ENCODE peak calls at places on chromosomes 11 and 22, in five cellular contexts. B is spleen, L is stomach, D is ovary, K is tibial nerve. C is an unnamed sample.

GRCh38 chr22:33986954-33987353 is 66.7 kb upstream of the LARGE1 start:
- DNase-seq in D (no peak), B (no peak), K (no peak), L (no peak), C (no peak)

GRCh38 chr11:133078591-133079179 is 453.6 kb downstream of the OPCML start:
- DNase-seq in L (peak), B (no peak), K (no peak), D (no peak), C (no peak)

GRCh38 chr22:25358421-25359170 is 139.2 kb downstream of the CRYBB2 start:
- DNase-seq in B (peak), D (no peak), K (no peak), L (no peak), C (no peak)

GRCh38 chr11:111765320-111765983 is 737 bp downstream of the PPP2R1B start:
- DNase-seq in L (no peak), D (no peak), B (no peak), K (no peak), C (no peak)

GRCh38 chr22:37218771-37219411 is 6.6 kb upstream of the SSTR3 start:
- DNase-seq in K (no peak), B (peak), L (no peak), D (no peak), C (no peak)

GRCh38 chr11:61967924-61968757 is 707 bp upstream of the FTH1 start:
- DNase-seq in B (peak), L (peak), D (no peak), K (no peak), C (no peak)

GRCh38 chr11:86141645-86142569 is 73.0 kb upstream of the PICALM start:
- DNase-seq in B (no peak), K (no peak), D (no peak), L (no peak), C (no peak)

GRCh38 chr11:5689551-5689983 is at the start of gene TRIM22:
- DNase-seq in L (peak), B (no peak), D (peak), K (no peak), C (no peak)

GRCh38 chr22:22892096-22893052 is 4.8 kb downstream of the IGLL5 start:
- DNase-seq in K (no peak), D (no peak), B (no peak), L (no peak), C (no peak)

GRCh38 chr11:3947084-3947483 is 91.6 kb downstream of the STIM1 start:
- DNase-seq in K (no peak), L (no peak), D (no peak), B (no peak), C (no peak)

GRCh38 chr11:126225266-126225665 is 13.7 kb downstream of the FAM118B start:
- DNase-seq in K (no peak), B (no peak), L (no peak), D (no peak), C (no peak)

GRCh38 chr11:97361812-97362378 is 972.1 kb downstream of the JRKL start:
- DNase-seq in B (no peak), D (no peak), L (no peak), K (no peak), C (no peak)

GRCh38 chr11:35477871-35478270 is 47.5 kb downstream of the PAMR1 start:
- DNase-seq in K (no peak), D (no peak), L (no peak), B (no peak), C (no peak)

GRCh38 chr11:16001899-16002426 is 354.4 kb downstream of the SOX6 start:
- DNase-seq in D (no peak), L (peak), B (no peak), K (no peak), C (no peak)

GRCh38 chr11:76380161-76380976 is 563 bp downstream of the THAP12 start:
- DNase-seq in K (no peak), L (no peak), D (no peak), B (peak), C (no peak)

GRCh38 chr11:128105950-128106349 is 481.4 kb downstream of the ETS1 start:
- DNase-seq in D (no peak), L (no peak), K (no peak), B (no peak), C (no peak)

GRCh38 chr11:92141725-92142124 is 82.9 kb upstream of the FAT3 start:
- DNase-seq in K (no peak), L (no peak), D (no peak), B (no peak), C (no peak)

GRCh38 chr22:32042924-32043323 is at the start of gene SLC5A1:
- DNase-seq in K (no peak), B (no peak), L (peak), D (no peak), C (no peak)

GRCh38 chr11:121741954-121742361 is 289.2 kb upstream of the SORL1-AS1 start:
- DNase-seq in D (peak), B (no peak), K (peak), L (no peak), C (no peak)

GRCh38 chr22:34845391-34845790 is 220.6 kb upstream of the ISX start:
- DNase-seq in D (no peak), L (no peak), B (no peak), K (no peak), C (no peak)

GRCh38 chr11:86798988-86799387 is 1.4 kb upstream of the PRSS23 start:
- DNase-seq in B (no peak), L (no peak), K (no peak), D (no peak), C (no peak)

GRCh38 chr22:41092847-41093371 is 517 bp downstream of the EP300 start:
- DNase-seq in L (peak), B (peak), K (no peak), D (no peak), C (no peak)

GRCh38 chr11:113401718-113402117 is 14.1 kb downstream of the ANKK1 start:
- DNase-seq in B (no peak), L (peak), D (no peak), K (no peak), C (no peak)

GRCh38 chr11:119567667-119568582 is 145.0 kb upstream of the THY1 start:
- DNase-seq in D (no peak), B (no peak), K (no peak), L (no peak), C (no peak)

GRCh38 chr11:112694813-112695212 is 266.4 kb upstream of the NCAM1 start:
- DNase-seq in D (no peak), B (no peak), L (no peak), K (no peak), C (no peak)

GRCh38 chr22:49880281-49880680 is 26.6 kb downstream of the ZBED4 start:
- DNase-seq in D (no peak), B (peak), K (no peak), L (no peak), C (no peak)

GRCh38 chr11:10657308-10658271 is 36.0 kb downstream of the IRAG1 start:
- DNase-seq in K (no peak), D (no peak), L (no peak), B (no peak), C (no peak)

GRCh38 chr11:64384981-64385952 is 26.3 kb downstream of the RPS6KA4 start:
- DNase-seq in K (no peak), L (no peak), D (no peak), B (no peak), C (no peak)

GRCh38 chr11:100890779-100891178 is 203.7 kb downstream of the ARHGAP42 start:
- DNase-seq in L (no peak), D (no peak), K (no peak), B (no peak), C (no peak)

GRCh38 chr11:27471588-27472397 is 797 bp downstream of the LGR4 start:
- DNase-seq in K (no peak), L (peak), B (peak), D (peak), C (no peak)

GRCh38 chr11:130874955-130875531 is 41.2 kb downstream of the SNX19 start:
- DNase-seq in L (no peak), K (no peak), B (no peak), D (no peak), C (no peak)

GRCh38 chr22:30877662-30878515 is 90.7 kb downstream of the MORC2 start:
- DNase-seq in B (peak), L (no peak), D (no peak), K (no peak), C (no peak)

GRCh38 chr11:11782532-11783110 is 59.2 kb upstream of the USP47 start:
- DNase-seq in L (peak), K (no peak), B (no peak), D (no peak), C (no peak)

GRCh38 chr11:84165139-84165538 is 879.0 kb upstream of the CCDC90B start:
- DNase-seq in L (no peak), K (no peak), D (no peak), B (no peak), C (no peak)

DNA sequence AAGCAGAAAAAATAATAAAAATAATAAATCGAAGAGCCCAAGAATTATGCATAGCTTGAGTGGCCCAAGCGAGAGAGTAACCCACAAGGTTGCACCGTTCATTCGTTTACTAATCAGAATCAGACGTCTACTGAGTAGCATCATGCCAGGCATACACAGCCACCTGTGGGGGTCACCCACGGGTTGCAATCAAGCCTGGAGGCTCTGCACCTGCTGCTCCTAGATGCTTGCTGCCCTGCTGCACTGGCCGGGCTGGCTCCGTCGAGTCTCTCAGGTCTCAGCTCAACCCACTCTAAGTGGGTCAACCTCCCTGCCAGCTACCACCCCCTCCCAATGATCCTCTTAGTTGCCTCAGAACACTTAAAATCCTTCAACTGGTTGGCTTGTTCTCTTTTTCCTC is 2.0 kb upstream of the TESMIN start:
- DNase-seq in B (no peak), K (no peak), L (no peak), D (no peak), C (no peak)
- TF ChIP-seq CTCF in B (no peak), K (no peak), L (no peak), D (no peak), C (no peak)

DNA sequence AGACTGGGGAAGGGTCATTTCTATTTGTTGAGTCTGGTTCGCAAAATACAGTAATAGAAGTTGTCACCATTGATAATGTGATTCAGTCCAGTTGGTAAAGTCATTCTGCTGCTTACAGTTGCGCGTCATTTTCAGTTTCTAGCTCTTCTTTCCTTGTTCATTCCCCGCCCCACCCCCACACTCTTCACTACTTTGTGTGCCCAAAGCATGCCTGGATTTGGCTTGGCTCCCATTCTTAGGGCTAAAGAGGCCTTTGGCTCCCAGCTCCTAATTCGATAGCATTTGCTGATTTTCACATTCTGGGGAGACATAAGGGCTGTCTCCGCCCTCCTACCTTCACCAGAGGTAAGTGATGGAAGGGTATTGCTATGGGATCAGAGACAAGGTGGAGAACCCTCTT is 43.0 kb downstream of the CECR2 start:
- DNase-seq in D (no peak), K (no peak), L (no peak), B (no peak), C (no peak)
- H3K27ac ChIP-seq in D (no peak), K (no peak), L (no peak), B (no peak), C (no peak)

GRCh38 chr11:72703281-72704008 is 29.2 kb upstream of the PDE2A start:
- DNase-seq in L (no peak), K (peak), B (no peak), D (peak), C (no peak)

GRCh38 chr11:72705442-72706365 is 31.5 kb upstream of the PDE2A start:
- DNase-seq in D (no peak), K (no peak), L (no peak), B (no peak), C (no peak)

GRCh38 chr11:72702842-72703241 is 28.6 kb upstream of the PDE2A start:
- DNase-seq in B (no peak), K (no peak), D (peak), L (no peak), C (no peak)

GRCh38 chr11:72704783-72705287 is 30.6 kb upstream of the PDE2A start:
- DNase-seq in D (no peak), L (no peak), B (no peak), K (no peak), C (no peak)

DNA sequence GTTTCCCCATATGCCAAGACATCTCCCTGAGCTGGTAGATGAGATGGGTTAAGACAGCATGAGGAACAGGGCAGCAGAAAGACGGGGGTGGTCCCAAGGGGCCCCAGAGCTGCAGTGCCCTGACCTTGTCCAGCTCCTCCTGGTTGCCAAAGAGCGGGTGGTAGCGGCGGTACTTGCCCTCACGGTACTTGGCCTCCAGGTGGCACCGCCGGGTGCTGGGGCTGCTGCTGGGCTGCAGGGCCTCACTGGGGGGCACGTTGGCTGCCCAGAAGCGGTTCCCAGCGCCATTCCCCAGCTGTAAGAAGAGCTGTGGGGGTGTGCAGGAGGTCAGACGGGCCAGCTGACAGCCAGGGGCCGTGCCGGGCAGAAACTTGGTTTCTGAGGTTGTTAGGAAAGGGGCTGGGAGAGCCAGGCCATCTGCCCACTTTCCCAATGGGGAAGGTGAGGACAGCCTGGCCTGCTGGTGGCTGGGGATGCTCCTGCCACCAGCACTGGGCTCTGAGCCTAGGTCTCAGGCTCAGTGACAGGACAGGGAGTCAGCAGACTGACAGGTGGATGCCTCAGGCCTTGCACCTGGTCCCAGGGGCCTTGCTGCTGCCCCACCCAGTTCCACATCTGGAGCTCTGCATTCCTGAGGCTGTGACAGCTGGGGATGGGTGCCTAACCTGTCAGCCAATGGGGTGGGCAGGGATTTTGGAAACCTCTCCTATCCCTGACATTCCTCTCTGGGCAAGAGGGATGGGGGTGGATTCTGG is 30.0 kb upstream of the PDE2A start:
- DNase-seq in D (peak), L (no peak), K (no peak), B (no peak), C (no peak)
- TF ChIP-seq POLR2A in D (no peak), L (no peak), K (no peak), B (no peak), C (no peak)

GRCh38 chr11:45247433-45247832 is 38.7 kb downstream of the SYT13 start:
- DNase-seq in L (no peak), D (no peak), K (no peak), B (no peak), C (no peak)
- TF ChIP-seq CTCF in L (no peak), D (no peak), K (no peak), B (no peak), C (no peak)

GRCh38 chr22:29308791-29309262 is 2.4 kb downstream of the GAS2L1 start:
- DNase-seq in K (no peak), L (no peak), D (peak), B (no peak), C (no peak)

GRCh38 chr22:29308148-29308790 is 1.8 kb downstream of the GAS2L1 start:
- DNase-seq in L (no peak), B (no peak), K (no peak), D (peak), C (no peak)

GRCh38 chr22:29306175-29306829 is at the start of gene GAS2L1:
- DNase-seq in D (peak), K (peak), L (peak), B (peak), C (no peak)

GRCh38 chr22:29306830-29307657 is 594 bp downstream of the GAS2L1 start:
- DNase-seq in D (peak), L (peak), B (peak), K (peak), C (no peak)

DNA sequence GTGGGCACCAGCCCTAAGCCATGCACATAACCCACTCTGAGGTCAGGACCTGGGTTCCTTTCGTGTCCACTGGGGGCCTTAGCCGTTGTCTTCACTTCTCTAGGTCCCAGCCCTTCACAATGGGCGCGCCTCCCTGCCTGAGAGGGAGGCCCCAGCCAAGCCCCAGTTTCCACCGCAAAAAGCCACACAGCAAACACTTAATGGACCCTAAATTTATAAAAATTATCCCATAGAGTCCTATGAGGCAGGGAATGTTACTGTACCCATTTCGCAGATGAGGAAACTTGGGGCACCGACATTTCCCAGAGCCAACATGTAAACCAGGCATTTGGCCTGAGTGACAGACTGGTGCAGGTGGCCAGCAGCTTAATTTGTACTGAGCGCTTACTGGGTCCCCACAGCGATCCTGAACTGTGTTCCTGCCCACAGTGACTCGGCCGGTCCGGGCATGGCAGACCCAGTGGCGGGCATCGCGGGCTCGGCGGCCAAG is 1.3 kb downstream of the GAS2L1 start:
- DNase-seq in B (no peak), K (no peak), L (no peak), D (no peak), C (no peak)
- H3K27ac ChIP-seq in B (peak), K (peak), L (peak), D (peak), C (peak)

GRCh38 chr22:42889290-42889689 is 32.2 kb upstream of the ARFGAP3 start:
- DNase-seq in B (no peak), K (no peak), L (no peak), D (no peak), C (no peak)
- TF ChIP-seq POLR2A in B (no peak), K (no peak), L (no peak), D (no peak), C (no peak)

GRCh38 chr11:107970049-107970448 is 38.6 kb upstream of the CUL5 start:
- DNase-seq in L (no peak), K (no peak), D (no peak), B (no peak), C (no peak)

GRCh38 chr11:107973641-107974040 is 35.1 kb upstream of the CUL5 start:
- DNase-seq in B (no peak), K (no peak), L (no peak), D (no peak), C (no peak)

GRCh38 chr11:107969219-107969618 is 39.5 kb upstream of the CUL5 start:
- DNase-seq in K (no peak), B (no peak), L (no peak), D (no peak), C (no peak)
- TF ChIP-seq CTCF in K (no peak), B (no peak), L (no peak), D (no peak), C (no peak)

GRCh38 chr11:71201231-71201630 is 51.1 kb downstream of the SHANK2 start:
- DNase-seq in B (peak), K (no peak), L (no peak), D (no peak), C (no peak)
- H3K27ac ChIP-seq in B (no peak), K (no peak), L (no peak), D (no peak), C (no peak)

GRCh38 chr11:67629386-67630229 is at the start of gene NUDT8:
- DNase-seq in B (peak), K (peak), L (peak), D (peak), C (no peak)

GRCh38 chr11:67628710-67629385 is 889 bp downstream of the NUDT8 start:
- DNase-seq in D (peak), K (no peak), B (no peak), L (no peak), C (no peak)

GRCh38 chr11:67627394-67627787 is 2.3 kb downstream of the NUDT8 start:
- DNase-seq in K (no peak), B (peak), D (no peak), L (no peak), C (no peak)

GRCh38 chr11:67627788-67628624 is 1.7 kb downstream of the NUDT8 start:
- DNase-seq in B (peak), K (no peak), L (no peak), D (no peak), C (no peak)

DNA sequence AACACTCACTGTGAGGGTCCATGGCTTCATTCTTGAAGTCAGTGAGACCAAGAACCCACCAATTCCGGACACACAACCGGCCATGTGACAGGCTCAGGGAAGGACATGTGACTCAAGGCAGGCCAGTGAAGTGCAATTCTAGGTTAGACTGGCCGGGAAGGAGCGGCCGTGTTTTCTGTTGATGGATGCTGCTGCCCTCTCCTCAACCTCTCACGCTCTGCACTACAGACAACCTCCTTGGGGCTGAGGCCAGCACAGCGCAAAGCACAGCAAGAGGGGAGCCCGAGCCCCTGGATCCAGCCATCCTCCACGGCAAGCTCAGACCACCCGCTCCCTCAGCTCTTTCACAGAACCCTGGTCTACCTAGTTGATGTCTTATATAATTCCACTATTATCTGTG is 2.8 kb downstream of the NUDT8 start:
- DNase-seq in B (peak), D (no peak), L (no peak), K (no peak), C (no peak)
- TF ChIP-seq POLR2A in B (no peak), D (no peak), L (no peak), K (no peak), C (no peak)

C was measured in vagina.